ENCODE peak calls at places on chromosomes 2 and 18, in seven cellular contexts. One of them, this sample, is unnamed.

GRCh38 chr18:4130734-4131719 is 324.1 kb downstream of the DLGAP1 start:
- DNase-seq in iPS-NIHi11: no peak
- DNase-seq in pancreas: no peak
- DNase-seq in EL: no peak
- DNase-seq in mucosa of gallbladder: no peak
- DNase-seq in mammary epithelial cell: no peak
- DNase-seq in glomerular endothelial cell: no peak
- DNase-seq in this sample: no peak

GRCh38 chr2:179417436-179417949 is 152.9 kb upstream of the SESTD1 start:
- DNase-seq in iPS-NIHi11: no peak
- DNase-seq in pancreas: no peak
- DNase-seq in EL: no peak
- DNase-seq in mucosa of gallbladder: no peak
- DNase-seq in mammary epithelial cell: no peak
- DNase-seq in glomerular endothelial cell: no peak
- DNase-seq in this sample: no peak

GRCh38 chr2:84846732-84847131 is 34.2 kb downstream of the TRABD2A start:
- DNase-seq in iPS-NIHi11: no peak
- DNase-seq in pancreas: no peak
- DNase-seq in EL: peak; percentile 22
- DNase-seq in mucosa of gallbladder: no peak
- DNase-seq in mammary epithelial cell: peak; percentile 52
- DNase-seq in glomerular endothelial cell: no peak
- DNase-seq in this sample: peak; percentile 53

GRCh38 chr2:239290618-239291504 is 110.0 kb downstream of the HDAC4 start:
- DNase-seq in iPS-NIHi11: no peak
- DNase-seq in pancreas: no peak
- DNase-seq in EL: no peak
- DNase-seq in mucosa of gallbladder: no peak
- DNase-seq in mammary epithelial cell: peak; percentile 62
- DNase-seq in glomerular endothelial cell: no peak
- DNase-seq in this sample: peak; percentile 11

GRCh38 chr2:57886196-57886786 is 160.3 kb upstream of the VRK2 start:
- DNase-seq in iPS-NIHi11: no peak
- DNase-seq in pancreas: no peak
- DNase-seq in EL: no peak
- DNase-seq in mucosa of gallbladder: no peak
- DNase-seq in mammary epithelial cell: no peak
- DNase-seq in glomerular endothelial cell: no peak
- DNase-seq in this sample: no peak

GRCh38 chr18:6414118-6414722 is 491 bp downstream of the L3MBTL4 start:
- DNase-seq in iPS-NIHi11: peak; percentile 75
- DNase-seq in pancreas: peak; percentile 73
- DNase-seq in EL: peak; percentile 8
- DNase-seq in mucosa of gallbladder: peak; percentile 70
- DNase-seq in mammary epithelial cell: peak; percentile 7
- DNase-seq in glomerular endothelial cell: no peak
- DNase-seq in this sample: peak; percentile 73

GRCh38 chr2:1804251-1804855 is 60.0 kb upstream of the PXDN start:
- DNase-seq in iPS-NIHi11: no peak
- DNase-seq in pancreas: no peak
- DNase-seq in EL: no peak
- DNase-seq in mucosa of gallbladder: no peak
- DNase-seq in mammary epithelial cell: no peak
- DNase-seq in glomerular endothelial cell: no peak
- DNase-seq in this sample: no peak

GRCh38 chr2:159658887-159659437 is 42.6 kb upstream of the BAZ2B start:
- DNase-seq in iPS-NIHi11: no peak
- DNase-seq in pancreas: no peak
- DNase-seq in EL: no peak
- DNase-seq in mucosa of gallbladder: peak; percentile 18
- DNase-seq in mammary epithelial cell: no peak
- DNase-seq in glomerular endothelial cell: no peak
- DNase-seq in this sample: no peak

GRCh38 chr2:217510790-217511291 is 492.0 kb downstream of the TNS1 start:
- DNase-seq in iPS-NIHi11: peak; percentile 80
- DNase-seq in pancreas: peak; percentile 38
- DNase-seq in EL: peak; percentile 83
- DNase-seq in mucosa of gallbladder: peak; percentile 73
- DNase-seq in mammary epithelial cell: peak; percentile 68
- DNase-seq in glomerular endothelial cell: peak; percentile 55
- DNase-seq in this sample: no peak

GRCh38 chr18:48045744-48046143 is 115.3 kb upstream of the SMAD2 start:
- DNase-seq in iPS-NIHi11: no peak
- DNase-seq in pancreas: no peak
- DNase-seq in EL: no peak
- DNase-seq in mucosa of gallbladder: no peak
- DNase-seq in mammary epithelial cell: no peak
- DNase-seq in glomerular endothelial cell: no peak
- DNase-seq in this sample: no peak

GRCh38 chr2:238515411-238515810 is 88.7 kb downstream of the ASB1 start:
- DNase-seq in iPS-NIHi11: no peak
- DNase-seq in pancreas: no peak
- DNase-seq in EL: peak; percentile 18
- DNase-seq in mucosa of gallbladder: no peak
- DNase-seq in mammary epithelial cell: no peak
- DNase-seq in glomerular endothelial cell: no peak
- DNase-seq in this sample: no peak

GRCh38 chr2:136505462-136505861 is 259.9 kb upstream of the THSD7B start:
- DNase-seq in iPS-NIHi11: no peak
- DNase-seq in pancreas: no peak
- DNase-seq in EL: no peak
- DNase-seq in mucosa of gallbladder: no peak
- DNase-seq in mammary epithelial cell: no peak
- DNase-seq in glomerular endothelial cell: no peak
- DNase-seq in this sample: no peak

GRCh38 chr2:208163489-208163888 is at the start of gene CRYGA:
- DNase-seq in iPS-NIHi11: no peak
- DNase-seq in pancreas: no peak
- DNase-seq in EL: no peak
- DNase-seq in mucosa of gallbladder: no peak
- DNase-seq in mammary epithelial cell: no peak
- DNase-seq in glomerular endothelial cell: no peak
- DNase-seq in this sample: no peak

GRCh38 chr2:162198239-162198638 is 45.0 kb downstream of the FAP start:
- DNase-seq in iPS-NIHi11: no peak
- DNase-seq in pancreas: no peak
- DNase-seq in EL: no peak
- DNase-seq in mucosa of gallbladder: no peak
- DNase-seq in mammary epithelial cell: no peak
- DNase-seq in glomerular endothelial cell: no peak
- DNase-seq in this sample: no peak

GRCh38 chr2:10186868-10187535 is 64.5 kb downstream of the RRM2 start:
- DNase-seq in iPS-NIHi11: no peak
- DNase-seq in pancreas: no peak
- DNase-seq in EL: no peak
- DNase-seq in mucosa of gallbladder: no peak
- DNase-seq in mammary epithelial cell: no peak
- DNase-seq in glomerular endothelial cell: no peak
- DNase-seq in this sample: no peak

GRCh38 chr2:240216197-240216596 is 75.7 kb upstream of the OTOS start:
- DNase-seq in iPS-NIHi11: no peak
- DNase-seq in pancreas: no peak
- DNase-seq in EL: no peak
- DNase-seq in mucosa of gallbladder: no peak
- DNase-seq in mammary epithelial cell: no peak
- DNase-seq in glomerular endothelial cell: no peak
- DNase-seq in this sample: no peak

GRCh38 chr18:39489426-39489825 is 1923.8 kb upstream of the CELF4 start:
- DNase-seq in iPS-NIHi11: no peak
- DNase-seq in pancreas: no peak
- DNase-seq in EL: no peak
- DNase-seq in mucosa of gallbladder: no peak
- DNase-seq in mammary epithelial cell: no peak
- DNase-seq in glomerular endothelial cell: no peak
- DNase-seq in this sample: no peak

GRCh38 chr2:18369750-18370149 is 190.7 kb downstream of the RDH14 start:
- DNase-seq in iPS-NIHi11: no peak
- DNase-seq in pancreas: no peak
- DNase-seq in EL: peak; percentile 47
- DNase-seq in mucosa of gallbladder: no peak
- DNase-seq in mammary epithelial cell: no peak
- DNase-seq in glomerular endothelial cell: no peak
- DNase-seq in this sample: no peak

GRCh38 chr2:165402142-165402541 is 67.4 kb upstream of the CSRNP3 start:
- DNase-seq in iPS-NIHi11: no peak
- DNase-seq in pancreas: no peak
- DNase-seq in EL: no peak
- DNase-seq in mucosa of gallbladder: no peak
- DNase-seq in mammary epithelial cell: no peak
- DNase-seq in glomerular endothelial cell: no peak
- DNase-seq in this sample: no peak

GRCh38 chr2:37468139-37468538 is 123.7 kb downstream of the QPCT start:
- DNase-seq in iPS-NIHi11: no peak
- DNase-seq in pancreas: no peak
- DNase-seq in EL: no peak
- DNase-seq in mucosa of gallbladder: no peak
- DNase-seq in mammary epithelial cell: no peak
- DNase-seq in glomerular endothelial cell: no peak
- DNase-seq in this sample: no peak

GRCh38 chr2:240593703-240594451 is 7.3 kb downstream of the CAPN10 start:
- DNase-seq in iPS-NIHi11: no peak
- DNase-seq in pancreas: no peak
- DNase-seq in EL: no peak
- DNase-seq in mucosa of gallbladder: no peak
- DNase-seq in mammary epithelial cell: no peak
- DNase-seq in glomerular endothelial cell: no peak
- DNase-seq in this sample: peak; percentile 2

GRCh38 chr2:232891621-232892071 is 21.6 kb downstream of the SNORC start:
- DNase-seq in iPS-NIHi11: no peak
- DNase-seq in pancreas: no peak
- DNase-seq in EL: peak; percentile 26
- DNase-seq in mucosa of gallbladder: no peak
- DNase-seq in mammary epithelial cell: peak; percentile 79
- DNase-seq in glomerular endothelial cell: no peak
- DNase-seq in this sample: no peak

GRCh38 chr2:48896870-48897269 is 141.3 kb upstream of the LHCGR start:
- DNase-seq in iPS-NIHi11: no peak
- DNase-seq in pancreas: no peak
- DNase-seq in EL: no peak
- DNase-seq in mucosa of gallbladder: no peak
- DNase-seq in mammary epithelial cell: no peak
- DNase-seq in glomerular endothelial cell: no peak
- DNase-seq in this sample: no peak